ENCODE peak calls at places on chromosomes 2 and 18, in ten cellular contexts. One of them, this sample, is unnamed.
A peak's percentile ranks its signal among the peaks of the same experiment; 100 is the strongest.

GRCh38 chr2:105575626-105576025 is 169.1 kb upstream of the NCK2 start:
- DNase-seq in activated CD4-positive, CD25-positive, alpha-beta regulatory T cell: no peak
- DNase-seq in A549: no peak
- DNase-seq in head of caudate nucleus: no peak
- DNase-seq in activated CD8-positive, alpha-beta memory T cell treated with anti-CD3 and anti-CD28 coated beads for 24 hours: no peak
- DNase-seq in NCI-H774: no peak
- DNase-seq in coronary artery: no peak
- DNase-seq in astrocyte of the cerebellum: no peak
- DNase-seq in stimulated activated CD4-positive, alpha-beta T cell treated with anti-CD3 and anti-CD28 coated beads, Interleukin-15, amount 100 ng/mL, for 1 hour: no peak
- DNase-seq in fibroblast of lung: no peak
- DNase-seq in this sample: no peak

GRCh38 chr18:45330170-45330594 is 285.1 kb upstream of the SLC14A2 start:
- DNase-seq in NCI-H774: no peak
- DNase-seq in stimulated activated CD4-positive, alpha-beta T cell treated with anti-CD3 and anti-CD28 coated beads, Interleukin-15, amount 100 ng/mL, for 1 hour: no peak
- DNase-seq in fibroblast of lung: no peak
- DNase-seq in activated CD4-positive, CD25-positive, alpha-beta regulatory T cell: no peak
- DNase-seq in A549: no peak
- DNase-seq in coronary artery: no peak
- DNase-seq in activated CD8-positive, alpha-beta memory T cell treated with anti-CD3 and anti-CD28 coated beads for 24 hours: no peak
- DNase-seq in head of caudate nucleus: no peak
- DNase-seq in astrocyte of the cerebellum: no peak
- DNase-seq in this sample: no peak

GRCh38 chr2:70258532-70258875 is 567 bp downstream of the PCYOX1 start:
- DNase-seq in head of caudate nucleus: peak; percentile 29
- DNase-seq in stimulated activated CD4-positive, alpha-beta T cell treated with anti-CD3 and anti-CD28 coated beads, Interleukin-15, amount 100 ng/mL, for 1 hour: no peak
- DNase-seq in astrocyte of the cerebellum: no peak
- DNase-seq in fibroblast of lung: peak; percentile 71
- DNase-seq in activated CD4-positive, CD25-positive, alpha-beta regulatory T cell: no peak
- DNase-seq in activated CD8-positive, alpha-beta memory T cell treated with anti-CD3 and anti-CD28 coated beads for 24 hours: no peak
- DNase-seq in NCI-H774: no peak
- DNase-seq in coronary artery: peak; percentile 84
- DNase-seq in A549: no peak
- DNase-seq in this sample: peak; percentile 82

GRCh38 chr18:65610939-65611338 is 139.9 kb upstream of the CDH7 start:
- DNase-seq in A549: no peak
- DNase-seq in head of caudate nucleus: no peak
- DNase-seq in stimulated activated CD4-positive, alpha-beta T cell treated with anti-CD3 and anti-CD28 coated beads, Interleukin-15, amount 100 ng/mL, for 1 hour: no peak
- DNase-seq in coronary artery: no peak
- DNase-seq in fibroblast of lung: no peak
- DNase-seq in astrocyte of the cerebellum: no peak
- DNase-seq in NCI-H774: no peak
- DNase-seq in activated CD8-positive, alpha-beta memory T cell treated with anti-CD3 and anti-CD28 coated beads for 24 hours: no peak
- DNase-seq in activated CD4-positive, CD25-positive, alpha-beta regulatory T cell: no peak
- DNase-seq in this sample: no peak

GRCh38 chr2:40165503-40165867 is 286.4 kb downstream of the SLC8A1 start:
- DNase-seq in activated CD8-positive, alpha-beta memory T cell treated with anti-CD3 and anti-CD28 coated beads for 24 hours: no peak
- DNase-seq in head of caudate nucleus: no peak
- DNase-seq in fibroblast of lung: peak; percentile 73
- DNase-seq in coronary artery: no peak
- DNase-seq in stimulated activated CD4-positive, alpha-beta T cell treated with anti-CD3 and anti-CD28 coated beads, Interleukin-15, amount 100 ng/mL, for 1 hour: no peak
- DNase-seq in activated CD4-positive, CD25-positive, alpha-beta regulatory T cell: no peak
- DNase-seq in A549: no peak
- DNase-seq in NCI-H774: no peak
- DNase-seq in astrocyte of the cerebellum: no peak
- DNase-seq in this sample: no peak

GRCh38 chr18:39946623-39947061 is 2008.4 kb upstream of the PIK3C3 start:
- DNase-seq in activated CD8-positive, alpha-beta memory T cell treated with anti-CD3 and anti-CD28 coated beads for 24 hours: no peak
- DNase-seq in fibroblast of lung: peak; percentile 82
- DNase-seq in stimulated activated CD4-positive, alpha-beta T cell treated with anti-CD3 and anti-CD28 coated beads, Interleukin-15, amount 100 ng/mL, for 1 hour: no peak
- DNase-seq in head of caudate nucleus: no peak
- DNase-seq in astrocyte of the cerebellum: peak; percentile 68
- DNase-seq in NCI-H774: no peak
- DNase-seq in coronary artery: no peak
- DNase-seq in activated CD4-positive, CD25-positive, alpha-beta regulatory T cell: no peak
- DNase-seq in A549: peak; percentile 5
- DNase-seq in this sample: no peak

GRCh38 chr2:143558665-143559064 is 429.4 kb downstream of the ARHGAP15 start:
- DNase-seq in NCI-H774: no peak
- DNase-seq in activated CD8-positive, alpha-beta memory T cell treated with anti-CD3 and anti-CD28 coated beads for 24 hours: no peak
- DNase-seq in A549: no peak
- DNase-seq in head of caudate nucleus: no peak
- DNase-seq in activated CD4-positive, CD25-positive, alpha-beta regulatory T cell: no peak
- DNase-seq in astrocyte of the cerebellum: peak; percentile 26
- DNase-seq in stimulated activated CD4-positive, alpha-beta T cell treated with anti-CD3 and anti-CD28 coated beads, Interleukin-15, amount 100 ng/mL, for 1 hour: no peak
- DNase-seq in fibroblast of lung: peak; percentile 86
- DNase-seq in coronary artery: no peak
- DNase-seq in this sample: no peak

GRCh38 chr2:38174131-38174530 is 98.2 kb upstream of the CYP1B1 start:
- DNase-seq in head of caudate nucleus: no peak
- DNase-seq in fibroblast of lung: no peak
- DNase-seq in NCI-H774: no peak
- DNase-seq in A549: no peak
- DNase-seq in stimulated activated CD4-positive, alpha-beta T cell treated with anti-CD3 and anti-CD28 coated beads, Interleukin-15, amount 100 ng/mL, for 1 hour: no peak
- DNase-seq in activated CD8-positive, alpha-beta memory T cell treated with anti-CD3 and anti-CD28 coated beads for 24 hours: no peak
- DNase-seq in astrocyte of the cerebellum: no peak
- DNase-seq in activated CD4-positive, CD25-positive, alpha-beta regulatory T cell: no peak
- DNase-seq in coronary artery: no peak
- DNase-seq in this sample: no peak

GRCh38 chr2:107721581-107721980 is 105.1 kb upstream of the RGPD4 start:
- DNase-seq in head of caudate nucleus: no peak
- DNase-seq in NCI-H774: no peak
- DNase-seq in activated CD8-positive, alpha-beta memory T cell treated with anti-CD3 and anti-CD28 coated beads for 24 hours: no peak
- DNase-seq in stimulated activated CD4-positive, alpha-beta T cell treated with anti-CD3 and anti-CD28 coated beads, Interleukin-15, amount 100 ng/mL, for 1 hour: no peak
- DNase-seq in fibroblast of lung: no peak
- DNase-seq in coronary artery: no peak
- DNase-seq in astrocyte of the cerebellum: no peak
- DNase-seq in activated CD4-positive, CD25-positive, alpha-beta regulatory T cell: no peak
- DNase-seq in A549: no peak
- DNase-seq in this sample: no peak

GRCh38 chr2:183283176-183283575 is 158.9 kb downstream of the NUP35 start:
- DNase-seq in activated CD4-positive, CD25-positive, alpha-beta regulatory T cell: no peak
- DNase-seq in NCI-H774: no peak
- DNase-seq in stimulated activated CD4-positive, alpha-beta T cell treated with anti-CD3 and anti-CD28 coated beads, Interleukin-15, amount 100 ng/mL, for 1 hour: no peak
- DNase-seq in head of caudate nucleus: no peak
- DNase-seq in fibroblast of lung: no peak
- DNase-seq in activated CD8-positive, alpha-beta memory T cell treated with anti-CD3 and anti-CD28 coated beads for 24 hours: no peak
- DNase-seq in A549: no peak
- DNase-seq in coronary artery: no peak
- DNase-seq in astrocyte of the cerebellum: no peak
- DNase-seq in this sample: no peak

GRCh38 chr2:197908940-197909339 is 104.5 kb downstream of the PLCL1 start:
- DNase-seq in NCI-H774: no peak
- DNase-seq in head of caudate nucleus: no peak
- DNase-seq in activated CD8-positive, alpha-beta memory T cell treated with anti-CD3 and anti-CD28 coated beads for 24 hours: no peak
- DNase-seq in stimulated activated CD4-positive, alpha-beta T cell treated with anti-CD3 and anti-CD28 coated beads, Interleukin-15, amount 100 ng/mL, for 1 hour: no peak
- DNase-seq in activated CD4-positive, CD25-positive, alpha-beta regulatory T cell: no peak
- DNase-seq in coronary artery: no peak
- DNase-seq in A549: no peak
- DNase-seq in fibroblast of lung: peak; percentile 67
- DNase-seq in astrocyte of the cerebellum: no peak
- DNase-seq in this sample: no peak

GRCh38 chr2:151056870-151057269 is 204.8 kb downstream of the RBM43 start:
- DNase-seq in head of caudate nucleus: no peak
- DNase-seq in NCI-H774: no peak
- DNase-seq in A549: no peak
- DNase-seq in stimulated activated CD4-positive, alpha-beta T cell treated with anti-CD3 and anti-CD28 coated beads, Interleukin-15, amount 100 ng/mL, for 1 hour: no peak
- DNase-seq in astrocyte of the cerebellum: no peak
- DNase-seq in coronary artery: no peak
- DNase-seq in fibroblast of lung: peak; percentile 34
- DNase-seq in activated CD4-positive, CD25-positive, alpha-beta regulatory T cell: no peak
- DNase-seq in activated CD8-positive, alpha-beta memory T cell treated with anti-CD3 and anti-CD28 coated beads for 24 hours: no peak
- DNase-seq in this sample: no peak

GRCh38 chr2:134411279-134411827 is 157.5 kb downstream of the MGAT5 start:
- DNase-seq in A549: no peak
- DNase-seq in stimulated activated CD4-positive, alpha-beta T cell treated with anti-CD3 and anti-CD28 coated beads, Interleukin-15, amount 100 ng/mL, for 1 hour: no peak
- DNase-seq in NCI-H774: no peak
- DNase-seq in head of caudate nucleus: peak; percentile 24
- DNase-seq in activated CD4-positive, CD25-positive, alpha-beta regulatory T cell: no peak
- DNase-seq in coronary artery: no peak
- DNase-seq in activated CD8-positive, alpha-beta memory T cell treated with anti-CD3 and anti-CD28 coated beads for 24 hours: no peak
- DNase-seq in astrocyte of the cerebellum: no peak
- DNase-seq in fibroblast of lung: no peak
- DNase-seq in this sample: no peak

GRCh38 chr18:79964330-79965118 is at the start of gene HSBP1L1:
- DNase-seq in stimulated activated CD4-positive, alpha-beta T cell treated with anti-CD3 and anti-CD28 coated beads, Interleukin-15, amount 100 ng/mL, for 1 hour: no peak
- DNase-seq in activated CD4-positive, CD25-positive, alpha-beta regulatory T cell: no peak
- DNase-seq in coronary artery: peak; percentile 69
- DNase-seq in fibroblast of lung: peak; percentile 26
- DNase-seq in astrocyte of the cerebellum: no peak
- DNase-seq in NCI-H774: peak; percentile 15
- DNase-seq in head of caudate nucleus: peak; percentile 38
- DNase-seq in activated CD8-positive, alpha-beta memory T cell treated with anti-CD3 and anti-CD28 coated beads for 24 hours: peak; percentile 82
- DNase-seq in A549: peak; percentile 57
- DNase-seq in this sample: peak; percentile 74

GRCh38 chr2:55371387-55371786 is 48.3 kb downstream of the CCDC88A start:
- DNase-seq in activated CD4-positive, CD25-positive, alpha-beta regulatory T cell: no peak
- DNase-seq in activated CD8-positive, alpha-beta memory T cell treated with anti-CD3 and anti-CD28 coated beads for 24 hours: no peak
- DNase-seq in NCI-H774: no peak
- DNase-seq in astrocyte of the cerebellum: no peak
- DNase-seq in A549: no peak
- DNase-seq in stimulated activated CD4-positive, alpha-beta T cell treated with anti-CD3 and anti-CD28 coated beads, Interleukin-15, amount 100 ng/mL, for 1 hour: no peak
- DNase-seq in coronary artery: no peak
- DNase-seq in fibroblast of lung: no peak
- DNase-seq in head of caudate nucleus: no peak
- DNase-seq in this sample: no peak

GRCh38 chr2:108538000-108538625 is 3.8 kb downstream of the LIMS1 start:
- DNase-seq in A549: no peak
- DNase-seq in stimulated activated CD4-positive, alpha-beta T cell treated with anti-CD3 and anti-CD28 coated beads, Interleukin-15, amount 100 ng/mL, for 1 hour: no peak
- DNase-seq in NCI-H774: no peak
- DNase-seq in fibroblast of lung: no peak
- DNase-seq in activated CD8-positive, alpha-beta memory T cell treated with anti-CD3 and anti-CD28 coated beads for 24 hours: no peak
- DNase-seq in coronary artery: no peak
- DNase-seq in astrocyte of the cerebellum: no peak
- DNase-seq in head of caudate nucleus: peak; percentile 7
- DNase-seq in activated CD4-positive, CD25-positive, alpha-beta regulatory T cell: no peak
- DNase-seq in this sample: no peak

GRCh38 chr2:85215074-85216050 is 82.2 kb downstream of the TCF7L1 start:
- DNase-seq in fibroblast of lung: peak; percentile 95
- DNase-seq in stimulated activated CD4-positive, alpha-beta T cell treated with anti-CD3 and anti-CD28 coated beads, Interleukin-15, amount 100 ng/mL, for 1 hour: no peak
- DNase-seq in NCI-H774: no peak
- DNase-seq in astrocyte of the cerebellum: peak; percentile 99
- DNase-seq in A549: no peak
- DNase-seq in activated CD8-positive, alpha-beta memory T cell treated with anti-CD3 and anti-CD28 coated beads for 24 hours: no peak
- DNase-seq in head of caudate nucleus: peak; percentile 17
- DNase-seq in activated CD4-positive, CD25-positive, alpha-beta regulatory T cell: no peak
- DNase-seq in coronary artery: no peak
- DNase-seq in this sample: peak; percentile 64

GRCh38 chr2:54432181-54433020 is 23.7 kb upstream of the SPTBN1 start:
- DNase-seq in coronary artery: no peak
- DNase-seq in astrocyte of the cerebellum: no peak
- DNase-seq in activated CD8-positive, alpha-beta memory T cell treated with anti-CD3 and anti-CD28 coated beads for 24 hours: no peak
- DNase-seq in activated CD4-positive, CD25-positive, alpha-beta regulatory T cell: no peak
- DNase-seq in stimulated activated CD4-positive, alpha-beta T cell treated with anti-CD3 and anti-CD28 coated beads, Interleukin-15, amount 100 ng/mL, for 1 hour: no peak
- DNase-seq in fibroblast of lung: no peak
- DNase-seq in A549: no peak
- DNase-seq in NCI-H774: no peak
- DNase-seq in head of caudate nucleus: no peak
- DNase-seq in this sample: no peak

This sample was measured in cardiac septum.